ENCODE peak calls at places on chromosomes 7 and 10, in ten cellular contexts. I, B, K, X, S, Q, G, M, P and Z are unnamed samples.

GRCh38 chr10:84008878-84009277 is 130.4 kb upstream of the GHITM start:
- DNase-seq in Q (no peak), S (no peak), M (peak), B (no peak), G (peak), P (no peak), X (no peak), K (peak), I (no peak), Z (no peak)

GRCh38 chr10:88129013-88129412 is 265.6 kb downstream of the PTEN start:
- DNase-seq in M (no peak), Q (no peak), S (no peak), B (no peak), X (no peak), K (no peak), G (no peak), P (no peak), I (no peak), Z (no peak)

GRCh38 chr7:45704683-45705016 is 130.5 kb downstream of the ADCY1 start:
- DNase-seq in M (no peak), P (no peak), B (no peak), K (no peak), X (no peak), G (no peak), Q (no peak), I (no peak), S (no peak), Z (no peak)

GRCh38 chr7:24942226-24942625 is 37.8 kb downstream of the OSBPL3 start:
- DNase-seq in K (no peak), B (no peak), P (no peak), I (no peak), M (no peak), S (no peak), X (no peak), Q (no peak), G (no peak), Z (no peak)

GRCh38 chr7:101650579-101651081 is 21.5 kb upstream of the MYL10 start:
- DNase-seq in K (no peak), I (no peak), X (no peak), S (no peak), Q (peak), P (no peak), G (peak), M (no peak), B (no peak), Z (no peak)

GRCh38 chr7:134932707-134933370 is 53.5 kb upstream of the AGBL3 start:
- DNase-seq in G (peak), S (no peak), Q (peak), I (no peak), P (peak), X (peak), B (no peak), M (no peak), K (peak), Z (no peak)

GRCh38 chr7:90412458-90413184 is 9.4 kb downstream of the CLDN12 start:
- DNase-seq in I (no peak), B (no peak), S (no peak), K (peak), M (no peak), X (no peak), P (peak), G (peak), Q (no peak), Z (no peak)

GRCh38 chr10:34526758-34527730 is 288.1 kb downstream of the PARD3 start:
- DNase-seq in G (peak), M (no peak), I (no peak), X (no peak), P (peak), S (peak), K (peak), Q (peak), B (no peak), Z (peak)

GRCh38 chr10:35228058-35228457 is 101.4 kb downstream of the CREM start:
- DNase-seq in K (no peak), G (no peak), I (no peak), M (no peak), P (no peak), B (no peak), Q (no peak), X (no peak), S (no peak), Z (no peak)

GRCh38 chr10:3887885-3888476 is 103.0 kb upstream of the KLF6 start:
- DNase-seq in M (peak), G (peak), Q (peak), X (no peak), S (peak), P (peak), B (no peak), I (no peak), K (peak), Z (peak)

GRCh38 chr10:86071145-86071544 is 295.4 kb downstream of the GRID1 start:
- DNase-seq in S (no peak), G (no peak), K (no peak), I (no peak), P (no peak), X (no peak), B (no peak), Q (no peak), M (no peak), Z (no peak)

GRCh38 chr7:82469207-82469606 is 25.6 kb upstream of the CACNA2D1 start:
- DNase-seq in G (no peak), S (no peak), I (no peak), B (no peak), X (no peak), M (no peak), K (no peak), P (no peak), Q (no peak), Z (no peak)

GRCh38 chr7:108454674-108455523 is 1.3 kb downstream of the NRCAM start:
- DNase-seq in G (no peak), B (peak), S (no peak), Q (peak), M (no peak), X (no peak), I (peak), P (peak), K (peak), Z (no peak)

GRCh38 chr10:61939575-61940301 is 38.2 kb downstream of the ARID5B start:
- DNase-seq in X (no peak), I (no peak), Q (peak), P (peak), K (peak), S (peak), M (no peak), B (no peak), G (peak), Z (peak)

GRCh38 chr10:6017781-6018354 is 40.5 kb upstream of the IL15RA start:
- DNase-seq in G (no peak), P (no peak), Q (no peak), S (no peak), I (no peak), K (no peak), X (no peak), B (no peak), M (no peak), Z (no peak)

GRCh38 chr10:96075977-96076376 is 32.6 kb downstream of the CCNJ start:
- DNase-seq in I (no peak), Q (no peak), X (no peak), P (no peak), G (no peak), S (no peak), M (no peak), K (no peak), B (no peak), Z (no peak)

GRCh38 chr7:106047146-106047545 is 65.0 kb downstream of the SYPL1 start:
- DNase-seq in S (no peak), G (no peak), M (no peak), I (no peak), Q (no peak), X (no peak), P (no peak), B (no peak), K (no peak), Z (no peak)

GRCh38 chr10:1290071-1290471 is 233.9 kb downstream of the WDR37 start:
- DNase-seq in B (no peak), P (no peak), G (no peak), X (no peak), K (no peak), S (no peak), Q (no peak), I (no peak), M (no peak), Z (no peak)

GRCh38 chr7:137539111-137539715 is 195.7 kb upstream of the PTN start:
- DNase-seq in X (no peak), M (no peak), P (peak), S (peak), Q (peak), I (no peak), G (no peak), B (no peak), K (peak), Z (peak)

GRCh38 chr7:129825554-129826267 is 127.0 kb downstream of the UBE2H start:
- DNase-seq in G (peak), P (peak), S (peak), Q (peak), K (peak), I (no peak), X (peak), M (peak), B (peak), Z (no peak)

GRCh38 chr10:21519327-21519933 is 6.1 kb downstream of the SKIDA1 start:
- DNase-seq in P (peak), I (no peak), B (no peak), S (no peak), X (no peak), Q (no peak), G (no peak), K (no peak), M (no peak), Z (no peak)

GRCh38 chr10:115882021-115882420 is 391.0 kb downstream of the GFRA1 start:
- DNase-seq in I (no peak), M (no peak), S (no peak), B (no peak), X (no peak), G (no peak), K (no peak), P (no peak), Q (no peak), Z (no peak)

GRCh38 chr7:27671675-27672074 is 9.0 kb upstream of the HIBADH start:
- DNase-seq in I (no peak), X (no peak), S (no peak), Q (no peak), P (no peak), K (no peak), G (no peak), B (no peak), M (no peak), Z (no peak)

GRCh38 chr7:101185258-101185839 is 5.3 kb upstream of the NAT16 start:
- DNase-seq in B (no peak), K (no peak), I (no peak), P (no peak), G (no peak), S (peak), X (no peak), Q (peak), M (no peak), Z (no peak)

GRCh38 chr7:3197567-3198212 is 103.4 kb upstream of the SDK1 start:
- DNase-seq in Q (no peak), I (no peak), P (no peak), S (no peak), X (no peak), G (no peak), B (no peak), M (no peak), K (no peak), Z (no peak)

GRCh38 chr10:48935141-48935540 is 4.5 kb downstream of the LRRC18 start:
- DNase-seq in G (no peak), B (no peak), Q (no peak), S (no peak), X (no peak), I (no peak), P (no peak), K (no peak), M (no peak), Z (no peak)

GRCh38 chr10:77614778-77615625 is 22.6 kb downstream of the KCNMA1 start:
- DNase-seq in P (no peak), M (no peak), X (no peak), Q (no peak), S (no peak), K (no peak), B (no peak), G (no peak), I (no peak), Z (no peak)

GRCh38 chr7:119010635-119011034 is 786.1 kb downstream of the ANKRD7 start:
- DNase-seq in I (no peak), M (no peak), S (no peak), G (no peak), P (no peak), Q (peak), K (no peak), B (no peak), X (no peak), Z (no peak)

GRCh38 chr10:19576576-19576975 is 239.7 kb upstream of the PLXDC2 start:
- DNase-seq in I (no peak), X (no peak), G (no peak), K (no peak), P (no peak), S (no peak), Q (no peak), M (no peak), B (no peak), Z (no peak)

GRCh38 chr10:126904493-126904806 is 778 bp upstream of the DOCK1 start:
- DNase-seq in I (no peak), K (no peak), B (no peak), M (no peak), S (no peak), X (no peak), Q (no peak), G (no peak), P (no peak), Z (no peak)
- H3K4me3 ChIP-seq in I (peak), K (peak), B (peak), M (no peak), S (peak), X (peak), Q (peak), G (no peak), P (peak), Z (peak)

GRCh38 chr10:93189959-93190358 is 116.3 kb downstream of the CYP26A1 start:
- DNase-seq in S (no peak), Q (no peak), K (no peak), B (no peak), X (no peak), I (no peak), G (no peak), M (no peak), P (no peak), Z (no peak)

GRCh38 chr10:93190377-93190776 is 116.7 kb downstream of the CYP26A1 start:
- DNase-seq in G (no peak), Q (no peak), K (no peak), P (no peak), M (no peak), B (no peak), S (no peak), X (no peak), I (no peak), Z (no peak)

GRCh38 chr10:93182790-93183189 is 109.1 kb downstream of the CYP26A1 start:
- DNase-seq in Q (no peak), S (no peak), P (no peak), K (no peak), B (no peak), X (no peak), M (no peak), G (no peak), I (no peak), Z (no peak)

GRCh38 chr10:93181929-93182327 is 108.2 kb downstream of the CYP26A1 start:
- DNase-seq in S (no peak), M (no peak), I (no peak), B (no peak), Q (no peak), G (no peak), X (no peak), K (no peak), P (no peak), Z (no peak)

DNA sequence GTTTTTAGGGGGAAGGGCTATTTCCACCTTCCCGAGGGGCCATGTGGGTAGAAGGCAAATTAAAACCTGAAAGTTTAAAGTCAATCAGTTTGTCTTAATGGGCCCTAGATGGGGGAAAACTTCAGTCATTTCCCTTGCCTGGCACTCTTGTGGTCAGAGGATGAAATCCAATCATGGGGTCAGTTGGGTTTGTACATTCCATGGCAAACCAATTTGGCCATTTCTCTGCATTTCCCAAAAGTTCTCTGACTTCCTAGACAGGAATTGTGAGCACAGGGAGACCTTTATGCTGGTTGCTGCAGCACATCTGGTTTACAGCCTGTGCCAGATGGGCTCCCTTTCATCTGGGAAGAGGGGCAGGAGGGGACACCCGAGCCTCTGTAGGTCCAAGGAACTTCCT is 112.9 kb downstream of the CYP26A1 start:
- DNase-seq in P (no peak), M (no peak), I (no peak), S (no peak), G (no peak), Q (no peak), K (no peak), X (no peak), B (no peak), Z (no peak)
- H3K4me3 ChIP-seq in P (no peak), M (no peak), I (no peak), S (no peak), G (no peak), Q (no peak), K (no peak), X (no peak), B (no peak), Z (no peak)

GRCh38 chr7:147173883-147174282 is 1057.3 kb downstream of the CNTNAP2 start:
- DNase-seq in S (no peak), M (no peak), I (no peak), G (no peak), K (no peak), X (no peak), Q (no peak), B (no peak), P (no peak), Z (no peak)

GRCh38 chr7:147170341-147171012 is 1053.9 kb downstream of the CNTNAP2 start:
- DNase-seq in X (no peak), Q (no peak), K (no peak), B (no peak), I (no peak), G (no peak), M (no peak), P (no peak), S (no peak), Z (no peak)

GRCh38 chr7:147171013-147171391 is 1054.4 kb downstream of the CNTNAP2 start:
- DNase-seq in K (no peak), Q (no peak), G (no peak), S (no peak), B (no peak), P (no peak), M (no peak), X (no peak), I (no peak), Z (no peak)
- H3K4me3 ChIP-seq in K (no peak), Q (no peak), G (no peak), S (no peak), B (no peak), P (no peak), M (no peak), X (no peak), I (no peak), Z (no peak)

GRCh38 chr7:76423666-76424412 is 911 bp upstream of the ZP3 start:
- DNase-seq in I (no peak), G (no peak), Q (no peak), S (no peak), P (no peak), M (no peak), K (no peak), X (no peak), B (no peak), Z (no peak)

GRCh38 chr7:76427635-76428034 is 2.9 kb downstream of the ZP3 start:
- DNase-seq in I (no peak), K (no peak), M (no peak), X (no peak), P (no peak), B (no peak), Q (no peak), G (no peak), S (no peak), Z (no peak)

GRCh38 chr7:76426246-76426645 is 1.5 kb downstream of the ZP3 start:
- DNase-seq in K (no peak), G (no peak), S (no peak), X (no peak), B (no peak), M (no peak), P (no peak), Q (no peak), I (no peak), Z (no peak)

GRCh38 chr7:76425156-76425555 is 406 bp downstream of the ZP3 start:
- DNase-seq in I (no peak), Q (no peak), P (no peak), M (no peak), K (no peak), G (no peak), B (no peak), S (no peak), X (no peak), Z (no peak)

DNA sequence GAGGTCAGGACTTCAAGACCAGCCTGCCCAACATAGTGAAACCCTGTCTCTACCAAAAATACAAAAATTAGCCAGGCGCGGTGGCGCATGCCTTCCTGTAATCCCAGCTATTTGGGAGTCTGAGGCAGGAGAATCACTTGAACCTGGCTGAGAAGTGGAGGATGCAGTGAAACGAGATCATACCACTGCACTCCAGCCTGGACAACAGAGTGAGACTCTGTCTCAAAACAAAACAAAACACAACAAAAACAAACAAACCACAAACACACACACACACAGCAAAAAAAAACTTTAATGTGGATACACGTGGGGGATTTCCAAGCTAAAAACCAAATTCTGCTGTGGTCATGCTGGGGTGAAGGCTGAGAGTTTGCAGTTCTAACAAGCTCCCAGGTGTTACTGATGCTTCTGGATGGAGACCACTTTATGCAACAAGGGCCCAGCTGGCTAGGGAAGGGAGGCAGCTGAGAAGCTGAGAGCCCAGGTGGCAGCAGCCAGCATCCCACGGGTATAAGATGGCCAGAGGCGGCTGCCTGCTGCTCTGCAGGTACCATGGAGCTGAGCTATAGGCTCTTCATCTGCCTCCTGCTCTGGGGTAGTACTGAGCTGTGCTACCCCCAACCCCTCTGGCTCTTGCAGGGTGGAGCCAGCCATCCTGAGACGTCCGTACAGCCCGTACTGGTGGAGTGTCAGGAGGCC is at the start of gene ZP3:
- DNase-seq in S (no peak), M (no peak), B (no peak), X (no peak), G (peak), P (no peak), Q (no peak), I (no peak), K (no peak), Z (no peak)
- H3K4me3 ChIP-seq in S (no peak), M (no peak), B (no peak), X (no peak), G (no peak), P (no peak), Q (no peak), I (no peak), K (no peak), Z (no peak)

GRCh38 chr7:35771776-35772175 is 29.1 kb upstream of the SEPTIN7 start:
- DNase-seq in P (no peak), Q (no peak), I (no peak), B (no peak), X (no peak), K (no peak), S (no peak), M (no peak), G (no peak), Z (no peak)
- H3K4me3 ChIP-seq in P (no peak), Q (no peak), I (no peak), B (no peak), X (no peak), K (no peak), S (no peak), M (no peak), G (no peak), Z (no peak)

GRCh38 chr10:124724279-124725027 is 19.7 kb downstream of the FAM53B start:
- DNase-seq in Q (no peak), M (no peak), I (no peak), P (no peak), K (no peak), G (peak), S (no peak), B (no peak), X (no peak), Z (no peak)
- H3K4me3 ChIP-seq in Q (no peak), M (no peak), I (no peak), P (no peak), K (no peak), G (peak), S (no peak), B (no peak), X (peak), Z (no peak)

GRCh38 chr10:99784025-99784730 is 1.7 kb downstream of the ABCC2 start:
- DNase-seq in X (no peak), M (no peak), Q (peak), K (peak), S (peak), P (peak), B (no peak), I (no peak), G (no peak), Z (peak)
- H3K4me3 ChIP-seq in X (no peak), M (no peak), Q (no peak), K (no peak), S (no peak), P (no peak), B (no peak), I (no peak), G (no peak), Z (no peak)

GRCh38 chr10:102870221-102870620 is 951 bp downstream of the AS3MT start:
- DNase-seq in P (no peak), I (no peak), M (no peak), G (no peak), Q (no peak), X (no peak), K (no peak), B (no peak), S (no peak), Z (no peak)
- H3K4me3 ChIP-seq in P (peak), I (peak), M (no peak), G (no peak), Q (no peak), X (peak), K (no peak), B (peak), S (peak), Z (no peak)

GRCh38 chr10:119700321-119700954 is 25.4 kb upstream of the INPP5F start:
- DNase-seq in K (no peak), M (no peak), S (no peak), P (no peak), X (no peak), Q (no peak), B (no peak), G (peak), I (no peak), Z (no peak)
- H3K4me3 ChIP-seq in K (no peak), M (no peak), S (no peak), P (no peak), X (no peak), Q (no peak), B (no peak), G (no peak), I (no peak), Z (no peak)